ENCODE peak calls at places on chromosomes 1 and 21, in seven cellular contexts. Q is stomach, L is GF-D8, T is posterior vena cava, W is AG04450, K is NCI-H748 treated with DMSO at 0.1 percent for 48 hours, A is ecto neural progenitor cell. P is an unnamed sample.

GRCh38 chr1:25095635-25096200 is 136.6 kb downstream of the SYF2 start:
- DNase-seq in Q (no peak), L (no peak), T (no peak), W (no peak), K (no peak), A (no peak), P (peak)

GRCh38 chr1:28441674-28442073 is 64.2 kb upstream of the RCC1 start:
- DNase-seq in Q (no peak), L (no peak), T (no peak), W (no peak), K (no peak), A (no peak), P (no peak)

GRCh38 chr1:179816196-179816960 is 61.2 kb downstream of the TOR1AIP2 start:
- DNase-seq in Q (no peak), L (no peak), T (no peak), W (no peak), K (peak), A (no peak), P (no peak)

GRCh38 chr21:42991992-42992740 is 17.8 kb downstream of the PKNOX1 start:
- DNase-seq in Q (no peak), L (no peak), T (peak), W (peak), K (no peak), A (no peak), P (peak)

GRCh38 chr1:107750364-107750959 is 214.5 kb downstream of the VAV3 start:
- DNase-seq in Q (peak), L (peak), T (no peak), W (peak), K (peak), A (peak), P (peak)

GRCh38 chr1:39508266-39508665 is 16.8 kb downstream of the BMP8A start:
- DNase-seq in Q (no peak), L (no peak), T (no peak), W (no peak), K (no peak), A (no peak), P (no peak)

GRCh38 chr1:95023399-95024050 is 49.2 kb downstream of the ALG14 start:
- DNase-seq in Q (no peak), L (no peak), T (no peak), W (peak), K (no peak), A (no peak), P (no peak)

GRCh38 chr1:221723918-221724263 is 18.0 kb downstream of the DUSP10 start:
- DNase-seq in Q (no peak), L (no peak), T (no peak), W (no peak), K (no peak), A (no peak), P (no peak)

GRCh38 chr1:68218485-68218884 is 13.8 kb downstream of the WLS start:
- DNase-seq in Q (peak), L (no peak), T (no peak), W (no peak), K (no peak), A (peak), P (no peak)

GRCh38 chr21:17343055-17343454 is 169.8 kb upstream of the CXADR start:
- DNase-seq in Q (no peak), L (no peak), T (no peak), W (no peak), K (no peak), A (no peak), P (peak)

GRCh38 chr1:67194209-67194863 is 28.1 kb downstream of the IL23R start:
- DNase-seq in Q (no peak), L (no peak), T (no peak), W (no peak), K (no peak), A (peak), P (peak)

GRCh38 chr1:226404063-226404903 is 3.6 kb downstream of the PARP1 start:
- DNase-seq in Q (no peak), L (no peak), T (no peak), W (no peak), K (no peak), A (no peak), P (no peak)

GRCh38 chr1:233863901-233864545 is 40.5 kb upstream of the SLC35F3 start:
- DNase-seq in Q (no peak), L (no peak), T (no peak), W (no peak), K (no peak), A (no peak), P (peak)

GRCh38 chr21:31938330-31939301 is 65.8 kb downstream of the HUNK start:
- DNase-seq in Q (no peak), L (no peak), T (no peak), W (no peak), K (no peak), A (no peak), P (no peak)

GRCh38 chr1:11026052-11026451 is 13.6 kb downstream of the TARDBP start:
- DNase-seq in Q (no peak), L (no peak), T (no peak), W (no peak), K (no peak), A (no peak), P (no peak)

GRCh38 chr1:60970081-60970509 is 112.3 kb upstream of the NFIA start:
- DNase-seq in Q (no peak), L (no peak), T (no peak), W (no peak), K (peak), A (no peak), P (no peak)

GRCh38 chr1:48495166-48495565 is 23.2 kb upstream of the SPATA6 start:
- DNase-seq in Q (no peak), L (no peak), T (no peak), W (no peak), K (no peak), A (no peak), P (no peak)

GRCh38 chr1:64122588-64122987 is 80.8 kb upstream of the UBE2U start:
- DNase-seq in Q (no peak), L (no peak), T (no peak), W (no peak), K (no peak), A (no peak), P (no peak)

GRCh38 chr1:59484090-59484489 is 187.2 kb downstream of the FGGY start:
- DNase-seq in Q (no peak), L (no peak), T (no peak), W (peak), K (no peak), A (no peak), P (no peak)

GRCh38 chr21:45148316-45149000 is 74.1 kb downstream of the ADARB1 start:
- DNase-seq in Q (no peak), L (no peak), T (peak), W (no peak), K (no peak), A (peak), P (no peak)

GRCh38 chr1:41851589-41851988 is 67.1 kb downstream of the HIVEP3 start:
- DNase-seq in Q (no peak), L (no peak), T (no peak), W (no peak), K (no peak), A (no peak), P (peak)

GRCh38 chr1:157137051-157137772 is 983 bp downstream of the ETV3 start:
- DNase-seq in Q (no peak), L (no peak), T (no peak), W (no peak), K (no peak), A (no peak), P (peak)

GRCh38 chr1:149936992-149937705 is 470 bp upstream of the MTMR11 start:
- DNase-seq in Q (no peak), L (no peak), T (no peak), W (no peak), K (peak), A (no peak), P (no peak)

GRCh38 chr21:15730484-15731242 is 881 bp downstream of the USP25 start:
- DNase-seq in Q (no peak), L (no peak), T (peak), W (no peak), K (no peak), A (no peak), P (no peak)

GRCh38 chr1:93701619-93702018 is 20.0 kb upstream of the BCAR3 start:
- DNase-seq in Q (peak), L (no peak), T (peak), W (peak), K (no peak), A (no peak), P (no peak)

GRCh38 chr1:159889202-159889601 is 10.8 kb downstream of the CFAP45 start:
- DNase-seq in Q (no peak), L (no peak), T (no peak), W (no peak), K (no peak), A (no peak), P (peak)

GRCh38 chr1:2384941-2385481 is 6.3 kb downstream of the MORN1 start:
- DNase-seq in Q (no peak), L (no peak), T (peak), W (no peak), K (no peak), A (no peak), P (no peak)

GRCh38 chr21:41955516-41955915 is 1.7 kb upstream of the C2CD2 start:
- DNase-seq in Q (no peak), L (no peak), T (peak), W (no peak), K (no peak), A (no peak), P (no peak)

GRCh38 chr1:205714190-205714905 is 34.0 kb upstream of the SLC45A3 start:
- DNase-seq in Q (no peak), L (peak), T (no peak), W (no peak), K (no peak), A (no peak), P (peak)

GRCh38 chr1:43405219-43405875 is 15.6 kb downstream of the SZT2 start:
- DNase-seq in Q (no peak), L (no peak), T (no peak), W (no peak), K (no peak), A (no peak), P (no peak)

GRCh38 chr1:99656701-99657100 is 10.8 kb downstream of the PALMD start:
- DNase-seq in Q (no peak), L (no peak), T (no peak), W (no peak), K (no peak), A (no peak), P (no peak)

GRCh38 chr1:147924813-147925212 is 3.4 kb upstream of the GPR89B start:
- DNase-seq in Q (no peak), L (no peak), T (no peak), W (no peak), K (no peak), A (no peak), P (no peak)

GRCh38 chr1:85464497-85465098 is 361 bp downstream of the DDAH1 start:
- DNase-seq in Q (peak), L (no peak), T (peak), W (no peak), K (peak), A (peak), P (peak)

GRCh38 chr1:4415476-4415875 is 238.9 kb upstream of the AJAP1 start:
- DNase-seq in Q (no peak), L (no peak), T (no peak), W (no peak), K (no peak), A (no peak), P (no peak)